ENCODE peak calls at places on chromosomes 2 and 18, in five cellular contexts. P is cardiac muscle cell, O is GM23248, D is spleen, Q is posterior vena cava. Y is an unnamed sample.

GRCh38 chr2:213958086-213958485 is 452.8 kb upstream of the VWC2L start:
- DNase-seq in P (no peak), D (no peak), O (no peak), Q (no peak), Y (no peak)

GRCh38 chr2:96464651-96465050 is 40.5 kb downstream of the NEURL3 start:
- DNase-seq in Q (no peak), O (no peak), D (no peak), P (no peak), Y (no peak)

GRCh38 chr2:224122542-224122941 is 83.5 kb upstream of the SERPINE2 start:
- DNase-seq in O (peak), P (no peak), Q (no peak), D (no peak), Y (no peak)

GRCh38 chr2:111030271-111030891 is 90.3 kb upstream of the BCL2L11 start:
- DNase-seq in Q (no peak), D (no peak), O (no peak), P (no peak), Y (peak)

GRCh38 chr2:129849559-129850160 is 129.8 kb upstream of the RAB6C start:
- DNase-seq in O (peak), Q (no peak), P (peak), D (no peak), Y (no peak)

GRCh38 chr18:10463741-10464140 is 9.3 kb downstream of the APCDD1 start:
- DNase-seq in D (no peak), P (no peak), Q (no peak), O (no peak), Y (no peak)

GRCh38 chr18:26818461-26818860 is 47.0 kb downstream of the AQP4 start:
- DNase-seq in O (no peak), Q (no peak), P (no peak), D (no peak), Y (no peak)

GRCh38 chr2:60806988-60807681 is 51.1 kb downstream of the PAPOLG start:
- DNase-seq in D (peak), P (peak), Q (no peak), O (peak), Y (no peak)

GRCh38 chr2:25437881-25438662 is 96.3 kb upstream of the DNMT3A start:
- DNase-seq in O (no peak), P (no peak), D (no peak), Q (no peak), Y (no peak)

GRCh38 chr2:227365833-227366232 is 13.3 kb downstream of the TM4SF20 start:
- DNase-seq in D (no peak), Q (no peak), P (peak), O (peak), Y (no peak)

Y was measured in endodermal cell.